ENCODE peak calls at places on chromosomes 6 and 20, in ten cellular contexts. O, U, V, E, G, T, D, P, J and L are unnamed samples.

GRCh38 chr6:40054186-40054585 is 119.9 kb upstream of the MOCS1 start:
- DNase-seq in O (no peak), U (no peak), V (no peak), E (no peak), G (no peak), T (no peak), D (no peak), P (no peak), J (no peak), L (no peak)

GRCh38 chr20:34195355-34195754 is 45.9 kb upstream of the ASIP start:
- DNase-seq in O (no peak), U (no peak), V (no peak), E (no peak), G (no peak), T (no peak), D (no peak), P (no peak), J (no peak), L (peak; percentile 23)

GRCh38 chr6:30769088-30769852 is 24.9 kb upstream of the IER3 start:
- DNase-seq in O (peak; percentile 98), U (peak; percentile 97), V (no peak), E (peak; percentile 93), G (peak; percentile 66), T (peak; percentile 96), D (peak; percentile 95), P (peak; percentile 91), J (peak; percentile 79), L (peak; percentile 57)

GRCh38 chr6:149079911-149080501 is 237.5 kb upstream of the TAB2 start:
- DNase-seq in O (peak; percentile 73), U (peak; percentile 65), V (no peak), E (no peak), G (no peak), T (no peak), D (peak; percentile 80), P (peak; percentile 84), J (no peak), L (no peak)

GRCh38 chr20:35618372-35619131 is 2.9 kb downstream of the SPAG4 start:
- DNase-seq in O (peak; percentile 23), U (peak; percentile 8), V (no peak), E (no peak), G (peak; percentile 47), T (no peak), D (peak; percentile 69), P (peak; percentile 15), J (peak; percentile 55), L (peak; percentile 57)

GRCh38 chr6:139762587-139763031 is 388.2 kb upstream of the CITED2 start:
- DNase-seq in O (peak; percentile 19), U (no peak), V (no peak), E (no peak), G (no peak), T (no peak), D (no peak), P (peak; percentile 68), J (no peak), L (no peak)

GRCh38 chr6:57267586-57268293 is 45.6 kb upstream of the RAB23 start:
- DNase-seq in O (peak; percentile 99), U (peak; percentile 99), V (peak; percentile 50), E (peak; percentile 37), G (peak; percentile 81), T (peak; percentile 68), D (peak; percentile 89), P (peak; percentile 99), J (no peak), L (peak; percentile 45)

GRCh38 chr20:22371843-22372242 is 212.5 kb downstream of the FOXA2 start:
- DNase-seq in O (no peak), U (no peak), V (peak; percentile 82), E (no peak), G (peak; percentile 30), T (no peak), D (no peak), P (no peak), J (no peak), L (no peak)

GRCh38 chr20:58389324-58389967 is 417 bp downstream of the VAPB start:
- DNase-seq in O (peak; percentile 32), U (peak; percentile 18), V (peak; percentile 51), E (peak; percentile 77), G (peak; percentile 59), T (no peak), D (peak; percentile 77), P (peak; percentile 31), J (no peak), L (peak; percentile 77)

GRCh38 chr20:58389968-58390658 is 1.1 kb downstream of the VAPB start:
- DNase-seq in O (no peak), U (no peak), V (no peak), E (peak; percentile 54), G (no peak), T (peak; percentile 13), D (no peak), P (no peak), J (peak; percentile 9), L (no peak)

GRCh38 chr20:58392286-58392685 is 3.3 kb downstream of the VAPB start:
- DNase-seq in O (no peak), U (no peak), V (no peak), E (no peak), G (no peak), T (no peak), D (no peak), P (no peak), J (no peak), L (no peak)

GRCh38 chr20:58388882-58389323 is at the start of gene VAPB:
- DNase-seq in O (peak; percentile 96), U (peak; percentile 82), V (peak; percentile 97), E (peak; percentile 98), G (peak; percentile 96), T (peak; percentile 91), D (peak; percentile 97), P (peak; percentile 96), J (peak; percentile 93), L (peak; percentile 98)

DNA sequence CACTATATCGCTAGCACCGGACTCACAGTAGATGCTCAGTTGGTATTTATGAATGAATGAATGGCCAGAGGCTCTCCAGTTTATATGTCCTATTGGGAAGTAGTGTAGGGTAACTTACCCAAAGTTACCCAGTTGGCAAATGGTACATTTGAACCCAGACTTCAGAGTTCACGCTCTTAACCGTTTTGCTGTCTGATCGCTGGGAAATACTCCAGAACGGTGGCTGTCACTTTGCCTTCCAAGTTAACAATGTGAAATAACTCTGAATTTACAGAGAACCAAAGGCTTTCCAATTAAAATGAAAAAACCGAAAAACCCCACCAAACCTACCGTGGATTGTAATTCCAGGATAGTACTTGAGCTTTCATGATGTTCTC is 1.6 kb downstream of the VAPB start:
- DNase-seq in O (no peak), U (no peak), V (no peak), E (no peak), G (no peak), T (no peak), D (no peak), P (no peak), J (no peak), L (no peak)
- H4K20me1 ChIP-seq in O (peaks cover 57% of the 10 kb centered on the region), U (peaks cover 54% of the 10 kb centered on the region), V (peaks cover 12% of the 10 kb centered on the region), E (peaks cover 21% of the 10 kb centered on the region), G (peaks cover 23% of the 10 kb centered on the region), T (peaks cover 4% of the 10 kb centered on the region), D (peaks cover 16% of the 10 kb centered on the region), P (no peaks in the 10 kb centered on the region), J (peaks cover 2% of the 10 kb centered on the region), L (peaks cover 59% of the 10 kb centered on the region)

GRCh38 chr6:150964765-150965164 is 99.3 kb downstream of the MTHFD1L start:
- DNase-seq in O (no peak), U (no peak), V (no peak), E (no peak), G (no peak), T (no peak), D (no peak), P (no peak), J (no peak), L (no peak)

GRCh38 chr6:150959071-150959637 is 93.7 kb downstream of the MTHFD1L start:
- DNase-seq in O (no peak), U (no peak), V (no peak), E (no peak), G (no peak), T (no peak), D (no peak), P (no peak), J (no peak), L (no peak)

GRCh38 chr6:150966786-150967185 is 101.3 kb downstream of the MTHFD1L start:
- DNase-seq in O (no peak), U (no peak), V (no peak), E (no peak), G (no peak), T (no peak), D (no peak), P (no peak), J (no peak), L (no peak)

GRCh38 chr6:150967381-150967780 is 101.9 kb downstream of the MTHFD1L start:
- DNase-seq in O (no peak), U (no peak), V (no peak), E (no peak), G (no peak), T (no peak), D (no peak), P (no peak), J (no peak), L (no peak)

GRCh38 chr6:150962436-150962835 is 96.9 kb downstream of the MTHFD1L start:
- DNase-seq in O (no peak), U (no peak), V (no peak), E (no peak), G (no peak), T (no peak), D (no peak), P (no peak), J (no peak), L (no peak)
- H3K4me2 ChIP-seq in O (no peak overlapping the region), U (no peak overlapping the region), V (no peak overlapping the region), E (no peak overlapping the region), G (no peak overlapping the region), T (no peak overlapping the region), D (no peak overlapping the region), P (no peak overlapping the region), J (no peak overlapping the region), L (no peak overlapping the region)

GRCh38 chr6:159832941-159833340 is 32.9 kb downstream of the PNLDC1 start:
- DNase-seq in O (no peak), U (no peak), V (no peak), E (no peak), G (no peak), T (no peak), D (no peak), P (no peak), J (no peak), L (no peak)

GRCh38 chr6:159830481-159831372 is 30.7 kb downstream of the PNLDC1 start:
- DNase-seq in O (no peak), U (no peak), V (no peak), E (no peak), G (peak; percentile 32), T (no peak), D (no peak), P (no peak), J (no peak), L (no peak)

GRCh38 chr6:159831373-159831679 is 31.2 kb downstream of the PNLDC1 start:
- DNase-seq in O (no peak), U (no peak), V (no peak), E (no peak), G (no peak), T (no peak), D (no peak), P (no peak), J (no peak), L (no peak)

GRCh38 chr6:159833997-159834601 is 34.0 kb downstream of the PNLDC1 start:
- DNase-seq in O (no peak), U (no peak), V (no peak), E (no peak), G (no peak), T (no peak), D (no peak), P (no peak), J (no peak), L (no peak)

GRCh38 chr6:159833556-159833955 is 33.5 kb downstream of the PNLDC1 start:
- DNase-seq in O (peak; percentile 37), U (no peak), V (no peak), E (no peak), G (no peak), T (no peak), D (peak; percentile 97), P (no peak), J (no peak), L (no peak)
- TF ChIP-seq CTCF in O (no peak), U (no peak), V (no peak), E (no peak), G (no peak), T (no peak), D (peak; percentile 51), P (no peak), J (peak; percentile 14), L (no peak)

GRCh38 chr6:97053643-97054411 is 129.3 kb downstream of the KLHL32 start:
- DNase-seq in O (peak; percentile 34), U (peak; percentile 2), V (peak; percentile 18), E (no peak), G (peak; percentile 40), T (peak; percentile 21), D (no peak), P (peak; percentile 53), J (no peak), L (peak; percentile 12)

GRCh38 chr6:97047473-97048201 is 123.1 kb downstream of the KLHL32 start:
- DNase-seq in O (no peak), U (no peak), V (no peak), E (no peak), G (no peak), T (no peak), D (no peak), P (no peak), J (no peak), L (no peak)

GRCh38 chr6:97048771-97049170 is 124.2 kb downstream of the KLHL32 start:
- DNase-seq in O (no peak), U (no peak), V (no peak), E (no peak), G (no peak), T (no peak), D (peak; percentile 56), P (no peak), J (no peak), L (no peak)

GRCh38 chr6:97052152-97052787 is 127.7 kb downstream of the KLHL32 start:
- DNase-seq in O (no peak), U (no peak), V (no peak), E (no peak), G (no peak), T (no peak), D (no peak), P (no peak), J (no peak), L (no peak)

DNA sequence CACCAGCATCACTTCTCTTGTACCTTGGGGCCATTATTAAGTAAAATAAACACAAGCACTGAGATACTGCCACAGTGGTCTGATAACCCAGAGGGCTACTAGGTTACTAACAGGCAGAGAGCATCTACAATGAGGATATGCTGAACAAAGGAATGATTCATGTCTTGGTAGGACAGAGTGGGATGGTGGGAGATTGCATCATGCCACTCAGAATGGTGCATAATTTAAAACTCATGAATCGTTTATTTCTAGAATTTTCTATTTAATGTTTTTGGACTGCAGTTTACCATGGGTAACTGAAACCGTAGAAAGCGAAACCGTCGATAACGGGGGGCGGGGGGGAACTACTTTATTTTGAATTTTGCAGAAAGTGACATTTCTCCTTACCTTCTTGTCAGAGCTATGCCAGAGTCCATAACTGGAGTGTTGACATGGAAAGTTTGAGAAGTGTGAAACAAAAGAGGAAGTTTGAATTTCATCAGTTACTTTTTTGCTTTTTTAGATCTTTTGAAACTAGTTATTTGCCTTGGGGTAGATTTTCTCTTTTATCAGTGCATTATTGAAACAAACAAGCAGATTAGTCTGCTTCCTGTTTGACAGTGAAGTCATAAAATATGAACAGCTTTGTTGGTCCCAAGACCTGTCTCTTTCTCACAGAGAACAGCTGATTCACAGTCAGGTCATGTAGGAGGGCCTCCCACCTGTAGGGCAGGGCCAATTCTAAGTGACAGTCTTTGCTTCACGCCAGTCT is 124.9 kb downstream of the KLHL32 start:
- DNase-seq in O (no peak), U (no peak), V (peak; percentile 88), E (no peak), G (no peak), T (no peak), D (no peak), P (no peak), J (no peak), L (no peak)
- H4K20me1 ChIP-seq in O (no peaks in the 10 kb centered on the region), U (no peaks in the 10 kb centered on the region), V (no peaks in the 10 kb centered on the region), E (no peaks in the 10 kb centered on the region), G (no peaks in the 10 kb centered on the region), T (no peaks in the 10 kb centered on the region), D (no peaks in the 10 kb centered on the region), P (no peaks in the 10 kb centered on the region), J (no peaks in the 10 kb centered on the region), L (no peaks in the 10 kb centered on the region)